ENCODE peak calls at places on chromosomes 5 and 9, in six cellular contexts. H is iris pigment epithelial cell; B is nephron progenitor cell; Q is activated T-helper 1 cell treated with anti-CD3 and anti-CD28 coated beads, Interleukin-2, amount 50 U/mL, for 16 hours; P is astrocyte of the spinal cord; L is WTC11. E is an unnamed sample.
A peak's percentile ranks its signal among the peaks of the same experiment; 100 is the strongest.

GRCh38 chr9:73152953-73153352 is 1.3 kb downstream of the ANXA1 start:
- DNase-seq in H (no peak), B (no peak), P (no peak), Q (no peak), L (no peak), E (no peak)

GRCh38 chr5:37882636-37883035 is 42.8 kb upstream of the GDNF start:
- DNase-seq in P (peak; percentile 14), B (no peak), L (no peak), H (peak; percentile 78), Q (no peak), E (no peak)

GRCh38 chr9:137390553-137391410 is 32.2 kb downstream of the EXD3 start:
- DNase-seq in P (no peak), H (no peak), B (no peak), L (no peak), Q (no peak), E (no peak)

GRCh38 chr5:135174315-135175096 is 140.5 kb upstream of the PITX1 start:
- DNase-seq in P (no peak), L (peak; percentile 41), H (no peak), Q (no peak), B (no peak), E (no peak)

GRCh38 chr5:83099445-83099844 is 22.1 kb downstream of the XRCC4 start:
- DNase-seq in B (no peak), L (no peak), Q (no peak), H (no peak), P (no peak), E (no peak)

GRCh38 chr5:99948850-99949249 is 586.3 kb upstream of the FAM174A start:
- DNase-seq in Q (no peak), P (no peak), L (no peak), H (no peak), B (no peak), E (no peak)

GRCh38 chr9:89523948-89524347 is 26.0 kb upstream of the SEMA4D start:
- DNase-seq in L (no peak), H (no peak), Q (no peak), B (no peak), P (no peak), E (no peak)

GRCh38 chr5:149799119-149799623 is 69.1 kb downstream of the PPARGC1B start:
- DNase-seq in H (peak; percentile 90), P (peak; percentile 78), B (no peak), Q (no peak), L (no peak), E (peak; percentile 81)

GRCh38 chr9:111036068-111036789 is 2.0 kb downstream of the LPAR1 start:
- DNase-seq in P (peak; percentile 58), B (peak; percentile 59), L (peak; percentile 76), Q (no peak), H (peak; percentile 72), E (peak; percentile 73)

GRCh38 chr9:76403352-76403751 is 9.1 kb upstream of the RFK start:
- DNase-seq in P (peak; percentile 83), L (no peak), H (peak; percentile 92), B (no peak), Q (no peak), E (peak; percentile 60)

GRCh38 chr5:76082790-76083554 is at the start of gene SV2C:
- DNase-seq in H (peak; percentile 10), Q (no peak), B (peak; percentile 76), P (peak; percentile 5), L (peak; percentile 47), E (peak; percentile 29)

E was measured in epithelial cell of esophagus.